ENCODE peak calls at places on chromosomes 11 and 22, in four cellular contexts. L, T, V and N are unnamed samples.

GRCh38 chr11:84819561-84819960 is 807.6 kb downstream of the DLG2 start:
- DNase-seq in V (no peak), L (no peak), T (no peak), N (no peak)

GRCh38 chr11:67464411-67465189 is 4.5 kb downstream of the TMEM134 start:
- DNase-seq in T (peak; percentile 90), L (peak; percentile 97), V (peak; percentile 85), N (peak; percentile 93)

GRCh38 chr11:2122222-2122906 is 16.8 kb downstream of the IGF2 start:
- DNase-seq in V (no peak), L (no peak), T (no peak), N (no peak)

GRCh38 chr22:38243007-38243775 is 29.6 kb downstream of the TMEM184B start:
- DNase-seq in T (no peak), L (no peak), V (no peak), N (no peak)

GRCh38 chr11:2807801-2808241 is 77.8 kb downstream of the CDKN1C start:
- DNase-seq in L (no peak), T (no peak), V (no peak), N (peak; percentile 70)

GRCh38 chr11:117259417-117259816 is 26.9 kb downstream of the RNF214 start:
- DNase-seq in T (no peak), L (no peak), V (no peak), N (no peak)

GRCh38 chr11:108960498-108960897 is 295.6 kb downstream of the DDX10 start:
- DNase-seq in T (no peak), V (no peak), L (no peak), N (no peak)

GRCh38 chr22:31870890-31871289 is 73.4 kb upstream of the YWHAH start:
- DNase-seq in T (no peak), V (no peak), L (no peak), N (no peak)

GRCh38 chr22:32512267-32512982 is 37.8 kb downstream of the FBXO7 start:
- DNase-seq in T (no peak), L (no peak), V (no peak), N (no peak)

GRCh38 chr22:50684501-50684900 is 11.9 kb downstream of the SHANK3 start:
- DNase-seq in V (no peak), T (no peak), L (no peak), N (peak; percentile 68)

GRCh38 chr11:125960771-125961170 is 14.9 kb downstream of the VSIG10L2 start:
- DNase-seq in L (no peak), V (no peak), T (no peak), N (no peak)

GRCh38 chr22:28241637-28242290 is 322.7 kb upstream of the PITPNB start:
- DNase-seq in V (no peak), T (no peak), L (no peak), N (no peak)

GRCh38 chr11:62542111-62542745 is 4.4 kb downstream of the AHNAK start:
- DNase-seq in T (no peak), L (no peak), V (no peak), N (no peak)

GRCh38 chr11:1876361-1877063 is 15.2 kb downstream of the PRR33 start:
- DNase-seq in V (peak; percentile 0), L (no peak), T (no peak), N (peak; percentile 96)

GRCh38 chr11:10298342-10298741 is 4.3 kb upstream of the SBF2 start:
- DNase-seq in T (no peak), L (peak; percentile 92), V (peak; percentile 24), N (no peak)

GRCh38 chr11:90593099-90593498 is 370.2 kb upstream of the CHORDC1 start:
- DNase-seq in V (no peak), L (no peak), T (no peak), N (no peak)

GRCh38 chr11:112004389-112004788 is 20.8 kb upstream of the DLAT start:
- DNase-seq in T (no peak), L (peak; percentile 75), V (no peak), N (no peak)

GRCh38 chr11:130454495-130455262 is 6.2 kb downstream of the ADAMTS15 start:
- DNase-seq in T (no peak), L (no peak), V (no peak), N (no peak)

GRCh38 chr11:116459233-116459632 is 313.6 kb downstream of the BUD13 start:
- DNase-seq in V (no peak), L (no peak), T (no peak), N (no peak)